ENCODE peak calls at places on chromosomes 11 and 22, in ten cellular contexts. C, I, Y, B, J, V, R, H, L and F are unnamed samples.

GRCh38 chr22:43448048-43448447 is 36.2 kb downstream of the MPPED1 start:
- DNase-seq in C (no peak), I (no peak), Y (no peak), B (no peak), J (no peak), V (no peak), R (no peak), H (no peak), L (no peak), F (no peak)

GRCh38 chr22:30290679-30291333 is 1.5 kb upstream of the CASTOR1 start:
- DNase-seq in C (peak), I (no peak), Y (no peak), B (peak), J (peak), V (peak), R (no peak), H (no peak), L (no peak), F (peak)

GRCh38 chr22:32754413-32755041 is 47.0 kb upstream of the TIMP3 start:
- DNase-seq in C (no peak), I (no peak), Y (no peak), B (no peak), J (no peak), V (peak), R (no peak), H (no peak), L (no peak), F (no peak)

GRCh38 chr22:17878970-17879369 is 104.7 kb upstream of the BID start:
- DNase-seq in C (no peak), I (no peak), Y (no peak), B (no peak), J (no peak), V (no peak), R (no peak), H (no peak), L (no peak), F (no peak)

GRCh38 chr22:38505595-38506117 is 455 bp downstream of the DDX17 start:
- DNase-seq in C (peak), I (peak), Y (no peak), B (peak), J (no peak), V (no peak), R (no peak), H (peak), L (peak), F (no peak)

GRCh38 chr11:66915046-66915832 is 42.9 kb downstream of the PC start:
- DNase-seq in C (no peak), I (no peak), Y (peak), B (peak), J (no peak), V (no peak), R (no peak), H (no peak), L (no peak), F (no peak)

GRCh38 chr11:11291432-11292015 is 61.5 kb downstream of the CSNK2A3 start:
- DNase-seq in C (no peak), I (no peak), Y (no peak), B (no peak), J (no peak), V (no peak), R (no peak), H (no peak), L (no peak), F (no peak)

GRCh38 chr11:3849297-3849874 is 6.1 kb upstream of the STIM1 start:
- DNase-seq in C (no peak), I (peak), Y (no peak), B (peak), J (peak), V (peak), R (no peak), H (peak), L (no peak), F (no peak)

GRCh38 chr11:119594639-119595249 is 134.3 kb downstream of the NECTIN1 start:
- DNase-seq in C (no peak), I (no peak), Y (no peak), B (no peak), J (no peak), V (peak), R (no peak), H (no peak), L (no peak), F (no peak)

GRCh38 chr11:129377739-129378138 is 2.1 kb downstream of the BARX2 start:
- DNase-seq in C (no peak), I (no peak), Y (no peak), B (no peak), J (no peak), V (no peak), R (no peak), H (no peak), L (no peak), F (no peak)

GRCh38 chr11:102157219-102157618 is 47.0 kb downstream of the YAP1 start:
- DNase-seq in C (no peak), I (no peak), Y (no peak), B (no peak), J (no peak), V (peak), R (no peak), H (no peak), L (no peak), F (no peak)

GRCh38 chr22:31346255-31346732 is at the start of gene PATZ1:
- DNase-seq in C (peak), I (no peak), Y (no peak), B (peak), J (peak), V (peak), R (peak), H (peak), L (peak), F (no peak)

GRCh38 chr22:19723990-19724827 is 870 bp downstream of the GP1BB start:
- DNase-seq in C (no peak), I (no peak), Y (peak), B (peak), J (peak), V (no peak), R (no peak), H (peak), L (peak), F (no peak)

GRCh38 chr11:34558673-34559072 is 45.1 kb upstream of the ELF5 start:
- DNase-seq in C (no peak), I (no peak), Y (no peak), B (peak), J (no peak), V (no peak), R (no peak), H (no peak), L (no peak), F (no peak)

GRCh38 chr11:61168858-61169257 is 7.6 kb upstream of the VPS37C start:
- DNase-seq in C (no peak), I (no peak), Y (no peak), B (no peak), J (no peak), V (no peak), R (no peak), H (no peak), L (no peak), F (no peak)

GRCh38 chr11:1505480-1505879 is 18.9 kb upstream of the MOB2 start:
- DNase-seq in C (no peak), I (no peak), Y (no peak), B (peak), J (no peak), V (no peak), R (no peak), H (no peak), L (no peak), F (no peak)

GRCh38 chr11:10263929-10264328 is 30.1 kb downstream of the SBF2 start:
- DNase-seq in C (no peak), I (no peak), Y (no peak), B (peak), J (no peak), V (peak), R (no peak), H (no peak), L (no peak), F (no peak)

GRCh38 chr11:46047520-46047919 is 73.7 kb downstream of the PHF21A start:
- DNase-seq in C (no peak), I (no peak), Y (no peak), B (no peak), J (no peak), V (no peak), R (no peak), H (no peak), L (no peak), F (no peak)

GRCh38 chr11:128931066-128931465 is 11.6 kb downstream of the TP53AIP1 start:
- DNase-seq in C (no peak), I (no peak), Y (no peak), B (no peak), J (no peak), V (no peak), R (no peak), H (no peak), L (no peak), F (no peak)

GRCh38 chr22:49930596-49931412 is 12.4 kb downstream of the CRELD2 start:
- DNase-seq in C (no peak), I (peak), Y (no peak), B (peak), J (peak), V (peak), R (no peak), H (peak), L (peak), F (no peak)

GRCh38 chr11:2342557-2342956 is 34.6 kb upstream of the CD81 start:
- DNase-seq in C (no peak), I (no peak), Y (no peak), B (no peak), J (no peak), V (no peak), R (no peak), H (no peak), L (no peak), F (no peak)

GRCh38 chr11:112212290-112212689 is 13.9 kb upstream of the PTS start:
- DNase-seq in C (no peak), I (no peak), Y (no peak), B (no peak), J (no peak), V (no peak), R (no peak), H (no peak), L (no peak), F (no peak)

GRCh38 chr11:101792814-101793213 is 122.0 kb upstream of the CEP126 start:
- DNase-seq in C (no peak), I (no peak), Y (no peak), B (no peak), J (no peak), V (no peak), R (no peak), H (no peak), L (no peak), F (no peak)

GRCh38 chr22:23225724-23226496 is 45.6 kb downstream of the BCR start:
- DNase-seq in C (peak), I (no peak), Y (no peak), B (no peak), J (peak), V (peak), R (peak), H (no peak), L (no peak), F (no peak)

GRCh38 chr11:132099692-132100091 is 729.3 kb downstream of the NTM start:
- DNase-seq in C (no peak), I (no peak), Y (peak), B (peak), J (no peak), V (no peak), R (no peak), H (no peak), L (peak), F (no peak)

GRCh38 chr11:125489166-125489565 is 6.9 kb downstream of the FEZ1 start:
- DNase-seq in C (no peak), I (no peak), Y (no peak), B (no peak), J (no peak), V (no peak), R (no peak), H (no peak), L (no peak), F (peak)

GRCh38 chr11:34790620-34791019 is 125.6 kb downstream of the APIP start:
- DNase-seq in C (no peak), I (no peak), Y (no peak), B (peak), J (no peak), V (no peak), R (no peak), H (no peak), L (no peak), F (no peak)

GRCh38 chr22:30304495-30305244 is 15.4 kb upstream of the CASTOR1 start:
- DNase-seq in C (no peak), I (peak), Y (no peak), B (no peak), J (no peak), V (no peak), R (no peak), H (no peak), L (no peak), F (no peak)

GRCh38 chr11:39192671-39193070 is 2266.8 kb downstream of the LRRC4C start:
- DNase-seq in C (peak), I (no peak), Y (no peak), B (no peak), J (no peak), V (no peak), R (no peak), H (no peak), L (no peak), F (no peak)

GRCh38 chr11:9802291-9802861 is 138.5 kb downstream of the SWAP70 start:
- DNase-seq in C (no peak), I (no peak), Y (no peak), B (peak), J (peak), V (peak), R (no peak), H (no peak), L (no peak), F (no peak)

GRCh38 chr22:18966748-18967147 is 30.7 kb upstream of the PRODH start:
- DNase-seq in C (peak), I (no peak), Y (no peak), B (no peak), J (no peak), V (no peak), R (no peak), H (no peak), L (no peak), F (no peak)

GRCh38 chr11:326592-326841 is 5.9 kb upstream of the IFITM3 start:
- DNase-seq in C (no peak), I (no peak), Y (no peak), B (no peak), J (no peak), V (no peak), R (no peak), H (no peak), L (no peak), F (no peak)

GRCh38 chr11:1005913-1006312 is 30.6 kb downstream of the MUC6 start:
- DNase-seq in C (no peak), I (no peak), Y (no peak), B (no peak), J (no peak), V (no peak), R (no peak), H (peak), L (no peak), F (no peak)

GRCh38 chr22:38215156-38216038 is 13.6 kb downstream of the MAFF start:
- DNase-seq in C (no peak), I (no peak), Y (no peak), B (no peak), J (no peak), V (no peak), R (no peak), H (no peak), L (no peak), F (no peak)

GRCh38 chr11:14872032-14872431 is 20.0 kb downstream of the CYP2R1 start:
- DNase-seq in C (no peak), I (no peak), Y (no peak), B (no peak), J (no peak), V (no peak), R (no peak), H (no peak), L (no peak), F (no peak)

GRCh38 chr11:46112961-46113617 is 8.2 kb downstream of the PHF21A start:
- DNase-seq in C (no peak), I (no peak), Y (no peak), B (peak), J (peak), V (peak), R (no peak), H (peak), L (no peak), F (no peak)

GRCh38 chr11:23399995-23400394 is 539.7 kb upstream of the CCDC179 start:
- DNase-seq in C (peak), I (no peak), Y (no peak), B (no peak), J (no peak), V (no peak), R (no peak), H (no peak), L (no peak), F (no peak)

GRCh38 chr11:16839821-16840220 is 101.4 kb downstream of the C11orf58 start:
- DNase-seq in C (no peak), I (no peak), Y (no peak), B (no peak), J (no peak), V (no peak), R (no peak), H (no peak), L (no peak), F (no peak)